ENCODE peak calls at places on chromosomes 7 and 10, in nine cellular contexts. S is smooth muscle cell of the brain vasculature, K is left colon, C is NCI-H2171 treated with DMSO at 0.1 percent for 48 hours, R is choroid plexus epithelial cell, I is EL, Q is NCI-H1092, J is BJ, W is M059J. H is an unnamed sample.

GRCh38 chr10:98696516-98696915 is 249.8 kb upstream of the HPS1 start:
- DNase-seq in Q (no peak), R (no peak), K (no peak), S (no peak), C (no peak), J (no peak), I (no peak), W (no peak), H (no peak)

GRCh38 chr10:84565881-84566280 is 237.5 kb downstream of the CCSER2 start:
- DNase-seq in R (no peak), K (no peak), Q (no peak), W (no peak), S (no peak), J (no peak), I (no peak), C (no peak), H (no peak)

GRCh38 chr10:50326757-50327701 is 75.7 kb upstream of the ASAH2 start:
- DNase-seq in W (peak; percentile 86), Q (no peak), J (peak; percentile 70), S (no peak), K (peak; percentile 9), I (peak; percentile 81), C (no peak), R (peak; percentile 85), H (peak; percentile 80)

GRCh38 chr10:128222317-128222849 is 96.2 kb upstream of the MKI67 start:
- DNase-seq in I (no peak), K (no peak), W (no peak), R (no peak), Q (no peak), S (no peak), J (no peak), C (no peak), H (no peak)

GRCh38 chr10:60230892-60231291 is 158.8 kb downstream of the ANK3 start:
- DNase-seq in S (no peak), K (no peak), J (no peak), R (peak; percentile 50), W (peak; percentile 24), C (no peak), Q (no peak), I (peak; percentile 9), H (peak; percentile 32)

GRCh38 chr10:11511325-11511724 is 100.1 kb downstream of the USP6NL start:
- DNase-seq in C (no peak), I (no peak), K (no peak), S (no peak), W (no peak), Q (no peak), J (no peak), R (no peak), H (no peak)

GRCh38 chr7:102991540-102992214 is 78.9 kb downstream of the LRRC17 start:
- DNase-seq in K (peak; percentile 27), W (peak; percentile 97), C (no peak), R (peak; percentile 96), Q (no peak), I (peak; percentile 96), J (peak; percentile 74), S (peak; percentile 82), H (peak; percentile 88)

GRCh38 chr7:136807598-136807997 is 60.9 kb upstream of the CHRM2 start:
- DNase-seq in Q (no peak), K (no peak), S (no peak), C (no peak), J (no peak), I (peak; percentile 1), R (no peak), W (no peak), H (no peak)

GRCh38 chr7:22541789-22542188 is 41.8 kb upstream of the STEAP1B start:
- DNase-seq in R (no peak), W (no peak), C (no peak), I (no peak), J (no peak), Q (no peak), K (no peak), S (no peak), H (no peak)

GRCh38 chr7:137848095-137848494 is 1.3 kb upstream of the DGKI start:
- DNase-seq in R (no peak), J (no peak), Q (no peak), C (no peak), S (no peak), W (no peak), I (no peak), K (no peak), H (no peak)

GRCh38 chr7:116796471-116796870 is 65.9 kb upstream of the CAPZA2 start:
- DNase-seq in C (no peak), J (no peak), K (no peak), I (no peak), R (no peak), Q (no peak), S (no peak), W (no peak), H (no peak)

GRCh38 chr7:130365093-130365492 is 15.2 kb upstream of the CPA1 start:
- DNase-seq in W (no peak), R (no peak), I (no peak), Q (no peak), J (no peak), K (no peak), C (no peak), S (no peak), H (no peak)

GRCh38 chr7:84248267-84248666 is 53.7 kb upstream of the SEMA3A start:
- DNase-seq in R (peak; percentile 77), C (no peak), W (peak; percentile 35), I (no peak), K (no peak), J (no peak), S (no peak), Q (no peak), H (peak; percentile 25)

GRCh38 chr7:15399446-15399845 is 162.4 kb downstream of the AGMO start:
- DNase-seq in I (no peak), K (no peak), Q (no peak), C (no peak), W (no peak), R (peak; percentile 17), J (no peak), S (no peak), H (peak; percentile 39)

GRCh38 chr7:130649004-130649790 is 19.4 kb downstream of the COPG2 start:
- DNase-seq in I (peak; percentile 66), J (peak; percentile 19), C (peak; percentile 66), S (no peak), K (no peak), Q (no peak), W (peak; percentile 93), R (peak; percentile 76), H (peak; percentile 31)

GRCh38 chr10:130246113-130246512 is 109.9 kb downstream of the GLRX3 start:
- DNase-seq in I (no peak), W (no peak), K (no peak), R (no peak), J (no peak), Q (no peak), S (no peak), C (no peak), H (no peak)

GRCh38 chr7:1111156-1111555 is 23.2 kb downstream of the GPER1 start:
- DNase-seq in J (no peak), R (no peak), I (no peak), W (no peak), K (no peak), S (no peak), Q (no peak), C (no peak), H (no peak)

GRCh38 chr10:91552706-91553105 is 80.2 kb downstream of the PPP1R3C start:
- DNase-seq in R (peak; percentile 49), K (peak; percentile 19), S (no peak), Q (no peak), I (no peak), J (no peak), C (no peak), W (peak; percentile 37), H (no peak)

GRCh38 chr10:57657164-57657765 is 610.4 kb downstream of the IPMK start:
- DNase-seq in S (peak; percentile 40), K (peak; percentile 23), Q (peak; percentile 28), I (peak; percentile 51), C (peak; percentile 16), J (no peak), W (peak; percentile 41), R (peak; percentile 83), H (peak; percentile 77)

GRCh38 chr7:100483728-100484635 is at the start of gene NYAP1:
- DNase-seq in C (peak; percentile 50), W (no peak), J (no peak), R (peak; percentile 50), Q (peak; percentile 43), S (no peak), K (peak; percentile 73), I (peak; percentile 51), H (peak; percentile 82)

GRCh38 chr10:101062231-101063161 is 707 bp downstream of the KAZALD1 start:
- DNase-seq in W (no peak), C (peak; percentile 58), R (peak; percentile 51), K (peak; percentile 84), J (no peak), Q (peak; percentile 42), S (no peak), I (peak; percentile 60), H (peak; percentile 54)

GRCh38 chr7:31129067-31129466 is 77.0 kb downstream of the ADCYAP1R1 start:
- DNase-seq in J (no peak), R (no peak), I (no peak), K (no peak), C (peak; percentile 66), W (peak; percentile 18), S (no peak), Q (peak; percentile 10), H (no peak)

GRCh38 chr7:75993689-75994387 is 557 bp downstream of the TMEM120A start:
- DNase-seq in K (peak; percentile 67), J (no peak), W (peak; percentile 74), Q (no peak), I (peak; percentile 59), S (no peak), C (no peak), R (peak; percentile 62), H (peak; percentile 78)

GRCh38 chr7:117319211-117319610 is 3.6 kb downstream of the WNT2 start:
- DNase-seq in C (no peak), S (no peak), Q (no peak), R (no peak), J (peak; percentile 71), W (peak; percentile 17), I (peak; percentile 58), K (no peak), H (no peak)

GRCh38 chr7:101614098-101614938 is 14.8 kb downstream of the MYL10 start:
- DNase-seq in S (no peak), R (no peak), J (no peak), K (no peak), C (no peak), Q (no peak), W (peak; percentile 52), I (no peak), H (peak; percentile 24)

GRCh38 chr7:35405461-35405860 is 151.6 kb upstream of the TBX20 start:
- DNase-seq in J (no peak), S (no peak), Q (no peak), I (no peak), R (no peak), K (no peak), W (no peak), C (no peak), H (no peak)

GRCh38 chr7:7920056-7920455 is 48.5 kb upstream of the GLCCI1 start:
- DNase-seq in Q (no peak), J (no peak), I (no peak), W (no peak), C (no peak), S (no peak), K (no peak), R (no peak), H (no peak)

GRCh38 chr7:80884511-80885195 is 34.2 kb downstream of the SEMA3C start:
- DNase-seq in Q (no peak), I (no peak), R (peak; percentile 60), W (peak; percentile 55), J (no peak), K (no peak), S (no peak), C (no peak), H (peak; percentile 73)

GRCh38 chr10:17643339-17643754 is 604 bp upstream of the STAM start:
- DNase-seq in J (no peak), R (peak; percentile 82), W (peak; percentile 77), S (no peak), I (peak; percentile 84), Q (peak; percentile 75), K (peak; percentile 77), C (peak; percentile 81), H (peak; percentile 93)

GRCh38 chr7:108589874-108590273 is 20.2 kb downstream of the DNAJB9 start:
- DNase-seq in Q (no peak), I (no peak), C (no peak), W (no peak), S (no peak), K (no peak), R (no peak), J (no peak), H (no peak)

GRCh38 chr10:13496164-13496563 is 32.6 kb downstream of the BEND7 start:
- DNase-seq in R (no peak), Q (no peak), C (no peak), S (no peak), W (peak; percentile 12), K (no peak), I (no peak), J (no peak), H (no peak)

H was measured in adipocyte.